ENCODE peak calls at places on chromosomes 16 and 17, in seven cellular contexts. U, E, F, L, N, M and J are unnamed samples.
A peak's percentile ranks its signal among the peaks of the same experiment; 100 is the strongest.

GRCh38 chr17:44001461-44001920 is 2.9 kb upstream of the NAGS start:
- DNase-seq in U (no peak), E (no peak), F (no peak), L (no peak), N (no peak), M (no peak), J (no peak)

GRCh38 chr16:86558355-86559193 is 3.5 kb upstream of the MTHFSD start:
- DNase-seq in U (no peak), E (no peak), F (no peak), L (no peak), N (no peak), M (no peak), J (no peak)

GRCh38 chr17:20008242-20009051 is 712 bp upstream of the SPECC1 start:
- DNase-seq in U (peak; percentile 7), E (no peak), F (no peak), L (peak; percentile 24), N (no peak), M (no peak), J (no peak)

GRCh38 chr16:88905563-88905962 is 39.1 kb upstream of the PABPN1L start:
- DNase-seq in U (no peak), E (no peak), F (no peak), L (no peak), N (no peak), M (no peak), J (no peak)

GRCh38 chr16:47037746-47038458 is 64.4 kb upstream of the DNAJA2 start:
- DNase-seq in U (peak; percentile 88), E (peak; percentile 86), F (peak; percentile 62), L (peak; percentile 89), N (no peak), M (peak; percentile 76), J (peak; percentile 44)

GRCh38 chr17:34837796-34838195 is 123.5 kb downstream of the CCT6B start:
- DNase-seq in U (no peak), E (no peak), F (no peak), L (no peak), N (no peak), M (no peak), J (no peak)

GRCh38 chr17:59840908-59841666 is 51.7 kb downstream of the TUBD1 start:
- DNase-seq in U (no peak), E (no peak), F (peak; percentile 50), L (no peak), N (no peak), M (peak; percentile 44), J (no peak)

GRCh38 chr16:89117975-89118289 is 24.3 kb downstream of the ACSF3 start:
- DNase-seq in U (no peak), E (no peak), F (no peak), L (no peak), N (no peak), M (no peak), J (no peak)

GRCh38 chr17:80026359-80027042 is 9.2 kb downstream of the TBC1D16 start:
- DNase-seq in U (no peak), E (peak; percentile 70), F (no peak), L (no peak), N (no peak), M (no peak), J (no peak)

GRCh38 chr16:66740010-66740409 is 11.4 kb downstream of the DYNC1LI2 start:
- DNase-seq in U (no peak), E (no peak), F (peak; percentile 32), L (no peak), N (no peak), M (peak; percentile 54), J (no peak)

GRCh38 chr16:684961-685696 is 995 bp upstream of the JMJD8 start:
- DNase-seq in U (no peak), E (no peak), F (no peak), L (no peak), N (no peak), M (no peak), J (no peak)

GRCh38 chr17:49572806-49573420 is 2.8 kb upstream of the NXPH3 start:
- DNase-seq in U (no peak), E (no peak), F (no peak), L (no peak), N (no peak), M (no peak), J (no peak)

DNA sequence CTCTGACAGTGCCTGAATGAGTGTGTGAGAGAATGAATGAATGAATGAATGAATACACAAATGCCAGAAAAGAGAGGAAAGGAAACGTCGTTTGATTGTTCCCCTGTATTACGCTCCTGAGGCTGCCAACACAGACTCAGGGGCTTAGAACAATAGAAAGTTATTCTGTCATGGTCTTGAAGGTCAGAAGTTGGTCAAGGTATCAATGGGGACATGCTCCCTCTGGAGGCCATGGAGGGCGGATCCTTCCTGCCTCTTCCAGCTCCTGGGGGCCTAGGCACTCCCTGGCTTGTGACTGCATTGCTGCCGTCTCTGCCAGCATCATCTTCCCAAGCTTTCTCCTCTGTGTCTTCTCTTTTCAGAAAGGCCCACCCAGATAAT is 1.5 kb upstream of the SLC38A8 start:
- DNase-seq in U (no peak), E (no peak), F (peak; percentile 28), L (no peak), N (no peak), M (peak; percentile 20), J (no peak)
- TF ChIP-seq CTCF in U (no peak), E (no peak), F (peak; percentile 40), L (no peak), N (peak; percentile 55), M (peak; percentile 23), J (peak; percentile 47)

GRCh38 chr17:69945698-69946185 is 129.3 kb upstream of the KCNJ16 start:
- DNase-seq in U (no peak), E (no peak), F (peak; percentile 17), L (no peak), N (no peak), M (no peak), J (no peak)
- H3K9me3 ChIP-seq in U (no peaks in the 10 kb centered on the region), E (no peaks in the 10 kb centered on the region), F (no peaks in the 10 kb centered on the region), L (no peaks in the 10 kb centered on the region), N (no peaks in the 10 kb centered on the region), M (no peaks in the 10 kb centered on the region), J (no peaks in the 10 kb centered on the region)

DNA sequence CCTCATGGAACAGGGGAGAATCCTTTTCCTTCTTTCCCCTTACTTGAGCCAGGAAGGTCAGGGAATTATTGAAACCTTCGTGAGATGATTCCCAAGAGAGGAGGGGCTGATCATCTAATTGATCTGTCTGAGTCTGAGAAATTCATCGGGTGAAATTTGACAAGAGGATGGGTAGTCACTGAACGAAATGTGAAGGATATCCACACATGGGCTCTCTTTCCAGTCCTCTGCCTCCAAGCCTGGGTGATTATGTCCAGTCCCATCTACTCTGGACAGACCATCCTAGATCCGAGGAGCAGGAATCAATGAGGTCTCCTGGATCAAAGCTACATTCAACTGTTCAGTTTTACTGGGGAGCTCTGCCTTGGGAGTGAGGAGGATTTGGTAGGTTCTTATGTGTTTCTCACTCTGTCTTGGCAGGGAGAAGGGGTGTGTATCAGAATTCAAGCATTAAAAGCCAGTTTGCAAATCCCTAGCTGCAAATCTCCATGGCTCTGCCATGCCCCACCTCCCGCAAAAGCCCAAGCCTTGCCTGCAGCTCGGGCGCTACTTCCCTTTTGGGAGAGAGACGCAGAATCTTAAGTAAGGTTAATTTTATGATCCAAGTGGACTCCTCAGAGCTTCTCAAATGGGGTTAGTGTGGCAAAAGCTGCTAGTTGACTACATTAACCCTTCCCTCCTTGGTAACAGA is 47.1 kb upstream of the TEKT3 start:
- DNase-seq in U (no peak), E (no peak), F (no peak), L (no peak), N (no peak), M (no peak), J (no peak)
- H3K27ac ChIP-seq in U (no peak overlapping the region), E (no peak overlapping the region), F (no peak overlapping the region), L (no peak overlapping the region), N (no peak overlapping the region), M (no peak overlapping the region), J (no peak overlapping the region)

GRCh38 chr17:46839211-46839610 is 12.2 kb upstream of the WNT9B start:
- DNase-seq in U (no peak), E (no peak), F (no peak), L (no peak), N (no peak), M (no peak), J (no peak)

GRCh38 chr17:46842835-46843234 is 8.5 kb upstream of the WNT9B start:
- DNase-seq in U (no peak), E (no peak), F (no peak), L (no peak), N (no peak), M (no peak), J (no peak)

GRCh38 chr17:46836500-46836899 is 14.9 kb upstream of the WNT9B start:
- DNase-seq in U (no peak), E (no peak), F (no peak), L (no peak), N (no peak), M (no peak), J (no peak)

GRCh38 chr17:46837521-46837920 is 13.9 kb upstream of the WNT9B start:
- DNase-seq in U (no peak), E (no peak), F (no peak), L (no peak), N (no peak), M (no peak), J (no peak)

DNA sequence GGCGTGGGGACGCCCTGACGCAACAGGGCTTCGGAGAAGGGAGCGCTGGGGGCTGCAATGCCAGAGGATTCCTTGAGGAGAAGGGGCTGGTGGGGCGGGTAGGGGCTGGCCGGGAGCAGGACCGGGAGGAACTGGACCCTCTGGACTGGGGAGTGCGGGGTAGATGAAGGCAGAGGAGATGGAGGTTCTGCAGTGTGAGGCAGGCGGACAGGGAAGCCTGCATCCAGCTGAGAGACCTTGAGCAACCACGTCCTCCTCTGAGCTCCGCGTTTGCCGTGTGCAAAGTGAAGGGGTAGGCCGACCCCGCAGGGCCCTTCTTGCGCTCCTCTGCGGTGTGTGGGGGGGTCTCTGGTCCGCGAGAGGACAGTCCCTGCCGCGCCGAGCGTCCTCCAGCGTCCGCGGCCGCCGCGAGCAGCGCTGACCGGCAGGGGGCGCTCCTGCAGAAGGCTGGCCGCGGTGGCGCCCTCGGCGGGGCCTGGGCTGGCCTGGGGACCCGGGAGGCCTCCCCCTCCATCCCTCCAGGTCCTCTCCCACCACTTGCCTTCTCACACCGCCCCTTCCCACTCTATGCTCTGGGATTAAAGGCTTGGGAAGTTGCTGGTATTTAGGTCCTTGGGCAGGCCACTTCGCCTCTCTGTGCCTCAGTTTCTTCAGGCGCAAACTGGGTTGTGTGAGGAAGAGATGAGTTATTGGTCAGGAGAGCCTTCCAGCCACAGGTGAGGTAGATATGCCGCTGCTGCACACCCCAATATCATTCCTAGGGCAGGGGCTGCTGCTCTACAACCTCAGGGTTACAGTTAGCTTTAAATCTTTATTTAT is 9.6 kb upstream of the WNT9B start:
- DNase-seq in U (no peak), E (no peak), F (no peak), L (no peak), N (no peak), M (no peak), J (no peak)
- TF ChIP-seq CTCF in U (peak; percentile 57), E (no peak), F (peak; percentile 65), L (no peak), N (peak; percentile 81), M (peak; percentile 74), J (peak; percentile 53)

GRCh38 chr17:61737820-61738219 is 125.5 kb downstream of the BRIP1 start:
- DNase-seq in U (no peak), E (no peak), F (no peak), L (no peak), N (peak; percentile 0), M (no peak), J (no peak)
- H3K9me3 ChIP-seq in U (no peaks in the 10 kb centered on the region), E (peaks cover 30% of the 10 kb centered on the region), F (peaks cover 6% of the 10 kb centered on the region), L (peaks cover 6% of the 10 kb centered on the region), N (no peaks in the 10 kb centered on the region), M (no peaks in the 10 kb centered on the region), J (no peaks in the 10 kb centered on the region)

DNA sequence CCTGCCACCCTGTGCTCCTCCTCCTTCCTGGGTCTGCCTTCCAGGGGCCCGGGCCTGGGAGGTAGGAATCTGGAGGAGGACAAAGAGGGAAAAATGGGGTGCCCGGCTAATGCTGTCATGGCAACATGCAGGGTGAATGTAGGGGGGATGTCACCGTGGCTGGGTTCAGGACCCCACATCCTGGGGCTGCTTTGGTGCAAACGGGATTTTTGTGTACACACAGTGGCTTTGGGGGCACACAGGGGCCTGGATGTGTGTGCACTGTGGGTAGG is 37.0 kb upstream of the CDC42EP4 start:
- DNase-seq in U (no peak), E (no peak), F (no peak), L (no peak), N (no peak), M (no peak), J (no peak)
- H3K27ac ChIP-seq in U (no peak overlapping the region), E (peak overlapping the region; percentile 93), F (no peak overlapping the region), L (no peak overlapping the region), N (no peak overlapping the region), M (no peak overlapping the region), J (no peak overlapping the region)